ENCODE peak calls at places on chromosome 7, in four cellular contexts. P is HT1080; F is activated CD8-positive, alpha-beta memory T cell treated with anti-CD3 and anti-CD28 coated beads for 4 hours; A is activated T-cell treated with anti-CD3 and anti-CD28 coated beads, Interleukin-2, amount 50 U/mL, for 48 hours. J is an unnamed sample.

GRCh38 chr7:156192921-156193320 is 380.7 kb upstream of the SHH start:
- DNase-seq in F (no peak), P (peak), A (no peak), J (no peak)

GRCh38 chr7:1227071-1227804 is 5.4 kb upstream of the UNCX start:
- DNase-seq in F (no peak), P (no peak), A (no peak), J (no peak)

GRCh38 chr7:91875851-91876250 is 4.7 kb downstream of the MTERF1 start:
- DNase-seq in F (no peak), P (no peak), A (no peak), J (no peak)

GRCh38 chr7:76428868-76429805 is 4.4 kb downstream of the ZP3 start:
- DNase-seq in A (no peak), P (peak), F (no peak), J (no peak)

GRCh38 chr7:25954395-25954794 is 197.6 kb upstream of the NFE2L3 start:
- DNase-seq in A (no peak), P (no peak), F (no peak), J (no peak)

GRCh38 chr7:37354661-37355131 is 94.0 kb downstream of the ELMO1 start:
- DNase-seq in A (peak), F (no peak), P (peak), J (no peak)

GRCh38 chr7:115548756-115549155 is 481.8 kb downstream of the TFEC start:
- DNase-seq in F (no peak), A (no peak), P (peak), J (no peak)

GRCh38 chr7:66894463-66895080 is 26.5 kb upstream of the TMEM248 start:
- DNase-seq in A (no peak), P (no peak), F (no peak), J (no peak)

GRCh38 chr7:2045559-2046405 is 187.0 kb downstream of the MAD1L1 start:
- DNase-seq in A (no peak), F (no peak), P (no peak), J (no peak)

GRCh38 chr7:24917510-24918239 is 62.3 kb downstream of the OSBPL3 start:
- DNase-seq in F (no peak), A (no peak), P (no peak), J (no peak)

GRCh38 chr7:30423793-30424505 is 54.6 kb downstream of the NOD1 start:
- DNase-seq in A (no peak), F (no peak), P (no peak), J (no peak)

GRCh38 chr7:14398531-14398930 is 409.1 kb upstream of the ETV1 start:
- DNase-seq in A (no peak), P (no peak), F (no peak), J (no peak)

GRCh38 chr7:134365341-134366054 is 48.8 kb upstream of the SLC35B4 start:
- DNase-seq in P (peak), F (no peak), A (no peak), J (no peak)

GRCh38 chr7:2715341-2716231 is 27.6 kb downstream of the AMZ1 start:
- DNase-seq in F (no peak), P (no peak), A (peak), J (no peak)

GRCh38 chr7:50685445-50686070 is 97.1 kb downstream of the GRB10 start:
- DNase-seq in P (no peak), F (no peak), A (no peak), J (no peak)

GRCh38 chr7:97006146-97006950 is 995 bp downstream of the DLX6 start:
- DNase-seq in P (peak), A (no peak), F (no peak), J (no peak)

GRCh38 chr7:157701395-157701794 is 364.6 kb downstream of the DNAJB6 start:
- DNase-seq in P (no peak), A (no peak), F (no peak), J (no peak)

GRCh38 chr7:111050885-111051416 is 40.0 kb upstream of the LRRN3 start:
- DNase-seq in A (no peak), F (no peak), P (no peak), J (no peak)

GRCh38 chr7:1355568-1356340 is 103.5 kb downstream of the MICALL2 start:
- DNase-seq in F (no peak), P (no peak), A (no peak), J (no peak)

GRCh38 chr7:99252166-99252895 is 20.3 kb upstream of the MYH16 start:
- DNase-seq in F (no peak), A (no peak), P (no peak), J (no peak)

GRCh38 chr7:40474790-40475680 is 340.2 kb downstream of the SUGCT start:
- DNase-seq in P (no peak), F (no peak), A (no peak), J (no peak)

GRCh38 chr7:157693071-157693520 is 356.3 kb downstream of the DNAJB6 start:
- DNase-seq in F (no peak), P (no peak), A (no peak), J (no peak)

GRCh38 chr7:132239422-132239994 is 336.8 kb downstream of the PLXNA4 start:
- DNase-seq in F (no peak), P (no peak), A (no peak), J (no peak)

GRCh38 chr7:773622-773915 is 46.5 kb upstream of the PRKAR1B start:
- DNase-seq in F (no peak), A (no peak), P (no peak), J (no peak)

GRCh38 chr7:79268730-79269129 is 184.7 kb downstream of the MAGI2 start:
- DNase-seq in F (no peak), A (no peak), P (no peak), J (no peak)

GRCh38 chr7:40799493-40800406 is 664.9 kb downstream of the SUGCT start:
- DNase-seq in A (no peak), P (peak), F (no peak), J (no peak)

GRCh38 chr7:23810099-23810498 is 100.1 kb downstream of the STK31 start:
- DNase-seq in F (no peak), P (no peak), A (no peak), J (no peak)

GRCh38 chr7:26515462-26515861 is 223.8 kb downstream of the SNX10 start:
- DNase-seq in F (no peak), A (no peak), P (peak), J (no peak)

GRCh38 chr7:105682331-105683070 is 101.2 kb upstream of the EFCAB10 start:
- DNase-seq in F (no peak), A (no peak), P (no peak), J (no peak)

GRCh38 chr7:105776068-105776790 is 100.2 kb downstream of the ATXN7L1 start:
- DNase-seq in F (no peak), P (peak), A (no peak), J (no peak)

GRCh38 chr7:41007351-41007751 is 695.5 kb downstream of the INHBA start:
- DNase-seq in A (no peak), P (no peak), F (no peak), J (no peak)

GRCh38 chr7:102395958-102396709 is at the start of gene PRKRIP1:
- DNase-seq in P (peak), A (peak), F (peak), J (peak)

GRCh38 chr7:83359108-83359507 is 196.4 kb upstream of the PCLO start:
- DNase-seq in A (no peak), F (no peak), P (no peak), J (no peak)

GRCh38 chr7:121085922-121086321 is 97.4 kb downstream of the CPED1 start:
- DNase-seq in F (no peak), A (no peak), P (no peak), J (no peak)

GRCh38 chr7:34849163-34849960 is 187.9 kb downstream of the DPY19L1 start:
- DNase-seq in P (peak), A (no peak), F (no peak), J (no peak)

GRCh38 chr7:107638594-107638993 is 22.0 kb upstream of the SLC26A4 start:
- DNase-seq in P (no peak), F (no peak), A (no peak), J (no peak)

GRCh38 chr7:2853147-2853546 is 9.0 kb upstream of the GNA12 start:
- DNase-seq in F (no peak), P (peak), A (no peak), J (no peak)

GRCh38 chr7:156094350-156095146 is 282.3 kb upstream of the SHH start:
- DNase-seq in A (no peak), P (no peak), F (no peak), J (no peak)

J was measured in T-helper 9 cell.